ENCODE peak calls at places on chromosomes 13 and 19, in seven cellular contexts. K is NT2/D1, I is HCT116, M is lung, S is colonic mucosa, W is esophagus squamous epithelium, Z is stomach. A is an unnamed sample. For H3K27me3, H3K9me3 and H3K4me1, the result is how much of the 10 kb centered on the place peaks cover.

GRCh38 chr13:42039946-42040729 is 8.3 kb upstream of the DGKH start:
- DNase-seq in K (no peak), I (peak), M (peak), S (peak), W (peak), Z (peak), A (peak)

GRCh38 chr19:34428549-34429285 is 536 bp downstream of the UBA2 start:
- DNase-seq in K (no peak), I (no peak), M (no peak), S (no peak), W (no peak), Z (peak), A (no peak)

GRCh38 chr13:59445812-59446211 is 717.9 kb downstream of the DIAPH3 start:
- DNase-seq in K (no peak), I (no peak), M (no peak), S (no peak), W (no peak), Z (no peak), A (no peak)

GRCh38 chr13:40356011-40356410 is 310.4 kb downstream of the FOXO1 start:
- DNase-seq in K (no peak), I (no peak), M (no peak), S (no peak), W (no peak), Z (no peak), A (no peak)

GRCh38 chr13:97241761-97242160 is 19.6 kb downstream of the MBNL2 start:
- DNase-seq in K (no peak), I (no peak), M (no peak), S (no peak), W (no peak), Z (no peak), A (no peak)

GRCh38 chr19:29879655-29879974 is 62.4 kb upstream of the URI1 start:
- DNase-seq in K (no peak), I (no peak), M (no peak), S (no peak), W (no peak), Z (no peak), A (no peak)

GRCh38 chr13:98004107-98004506 is 50.6 kb downstream of the IPO5 start:
- DNase-seq in K (no peak), I (no peak), M (no peak), S (no peak), W (no peak), Z (no peak), A (no peak)

GRCh38 chr13:29081036-29081435 is 260.9 kb downstream of the MTUS2 start:
- DNase-seq in K (no peak), I (no peak), M (no peak), S (no peak), W (no peak), Z (no peak), A (no peak)

GRCh38 chr19:6710273-6711077 is 10.0 kb downstream of the C3 start:
- DNase-seq in K (no peak), I (no peak), M (no peak), S (no peak), W (no peak), Z (no peak), A (no peak)

GRCh38 chr19:19053508-19054314 is 10.1 kb upstream of the SLC25A42 start:
- DNase-seq in K (peak), I (peak), M (no peak), S (peak), W (no peak), Z (peak), A (peak)

GRCh38 chr13:44806841-44807240 is 182.4 kb downstream of the NUFIP1 start:
- DNase-seq in K (no peak), I (no peak), M (no peak), S (no peak), W (no peak), Z (no peak), A (no peak)

DNA sequence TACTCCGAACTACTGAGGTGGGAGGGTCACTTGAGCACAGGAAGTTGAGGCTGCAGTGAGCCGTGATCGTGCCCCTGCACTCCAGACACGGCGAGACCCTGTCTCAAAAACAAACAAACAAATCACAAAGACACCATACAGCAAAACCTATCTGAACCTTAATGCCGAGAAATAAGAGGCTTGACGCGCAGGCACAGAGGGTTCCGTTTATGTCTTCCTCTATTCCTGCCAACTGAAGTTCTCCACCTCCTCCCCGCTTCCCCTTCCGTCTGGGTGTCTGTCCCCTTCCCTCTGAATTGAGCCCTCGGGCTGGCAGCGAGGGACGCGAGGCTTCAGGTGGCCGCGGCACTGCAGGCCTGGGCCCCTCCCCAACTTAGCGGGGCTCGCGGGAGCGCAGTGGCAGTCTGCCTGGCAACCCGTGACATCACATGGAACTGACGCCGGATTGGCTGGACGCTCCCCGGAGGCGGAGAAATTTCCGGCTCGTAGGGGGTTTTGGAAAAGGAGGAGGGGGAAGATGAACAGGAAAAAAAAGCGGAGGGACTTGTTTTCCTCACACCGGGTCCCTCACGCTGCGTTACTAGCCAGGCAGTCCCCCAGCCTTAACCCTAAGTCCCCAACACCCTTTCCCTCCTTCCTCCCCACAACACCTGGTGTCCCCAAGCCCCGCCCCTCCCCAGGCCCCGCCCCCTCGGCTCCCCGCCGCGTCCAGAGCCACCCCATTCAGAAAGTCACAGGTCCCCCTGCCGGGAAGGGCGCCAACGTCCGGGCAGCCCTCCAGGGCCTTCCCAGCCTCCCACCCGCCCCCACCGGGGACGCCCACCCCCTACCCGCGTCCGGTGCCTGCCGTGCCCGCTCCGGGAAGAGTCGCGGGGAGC is 1.1 kb upstream of the MYBPC2 start:
- DNase-seq in K (peak), I (peak), M (peak), S (peak), W (no peak), Z (peak), A (peak)
- H3K27me3 ChIP-seq in K (under half), I (under half), M (under half), S (under half), W (half or more), Z (under half), A (under half)

DNA sequence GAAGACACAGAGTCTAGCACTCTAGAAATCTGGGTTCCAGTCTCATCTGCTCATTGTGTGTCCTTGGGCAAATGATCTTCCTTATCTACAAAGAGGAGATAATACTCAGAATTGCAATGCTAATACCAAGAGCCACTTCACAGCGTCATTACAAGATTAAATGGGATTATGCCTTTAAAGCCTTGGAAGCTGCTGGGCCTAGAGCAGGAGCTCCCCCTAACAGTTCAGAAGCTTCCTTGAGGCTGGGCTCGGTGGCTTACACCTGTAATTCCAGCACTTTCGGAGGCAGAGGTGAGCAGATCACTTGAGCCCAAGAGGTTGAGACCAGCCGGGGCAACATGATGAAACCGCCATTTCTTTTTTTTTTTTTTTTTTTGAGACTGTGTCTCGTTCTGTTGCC is 27.6 kb downstream of the AP2S1 start:
- DNase-seq in K (no peak), I (no peak), M (no peak), S (no peak), W (no peak), Z (no peak), A (no peak)
- H3K9me3 ChIP-seq in K (under half), I (under half), M (under half), S (under half), W (under half), Z (under half), A (under half)

GRCh38 chr13:73365240-73365639 is 306.4 kb downstream of the KLF5 start:
- DNase-seq in K (no peak), I (no peak), M (no peak), S (no peak), W (no peak), Z (no peak), A (no peak)
- H3K4me1 ChIP-seq in K (under half), I (under half), M (under half), S (under half), W (under half), Z (under half), A (under half)

DNA sequence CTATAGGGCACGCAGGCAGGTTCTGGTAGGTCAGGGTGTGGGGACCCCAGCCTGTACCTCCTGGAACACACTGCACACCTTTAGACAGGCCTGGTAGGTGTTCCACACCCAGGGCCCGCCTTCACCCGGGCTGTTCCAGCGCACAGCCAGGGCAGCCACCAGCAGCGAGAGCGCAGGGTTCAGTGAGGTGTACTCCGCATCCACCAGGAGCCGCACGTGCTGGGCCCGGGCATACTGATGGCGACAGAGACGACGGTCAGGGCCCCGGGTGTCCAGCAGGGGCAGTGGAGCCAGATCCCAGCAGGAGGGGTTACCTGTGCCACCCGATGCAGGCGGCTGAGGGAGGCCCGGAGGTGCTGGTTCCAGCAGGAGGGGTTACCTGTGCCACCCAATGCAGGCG is 6.0 kb downstream of the PRODH2 start:
- DNase-seq in K (no peak), I (no peak), M (no peak), S (no peak), W (no peak), Z (no peak), A (no peak)
- H3K27me3 ChIP-seq in K (under half), I (under half), M (under half), S (under half), W (under half), Z (under half), A (under half)

DNA sequence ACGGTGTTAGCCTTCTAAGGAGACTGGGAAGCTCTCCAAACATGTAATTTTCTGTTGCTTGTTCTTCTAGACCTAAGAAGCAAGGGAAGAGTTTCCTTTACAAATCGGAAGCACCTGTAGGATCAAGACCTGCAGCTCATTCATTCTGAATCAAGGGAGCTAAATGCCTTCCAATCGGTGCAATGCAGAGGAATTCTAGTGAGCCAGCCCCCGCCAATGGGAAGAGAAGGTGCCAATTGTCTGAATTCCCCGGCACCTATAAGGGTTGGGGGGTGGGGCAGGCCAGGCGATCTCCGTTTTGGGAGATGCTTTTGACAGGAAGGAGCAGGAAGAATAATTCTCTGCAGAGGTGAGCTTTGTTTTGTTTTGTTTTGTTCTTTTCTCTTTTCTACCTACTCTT is 7.1 kb upstream of the NLRP13 start:
- DNase-seq in K (no peak), I (no peak), M (no peak), S (no peak), W (no peak), Z (no peak), A (no peak)
- H3K9me3 ChIP-seq in K (under half), I (under half), M (under half), S (under half), W (under half), Z (under half), A (under half)

DNA sequence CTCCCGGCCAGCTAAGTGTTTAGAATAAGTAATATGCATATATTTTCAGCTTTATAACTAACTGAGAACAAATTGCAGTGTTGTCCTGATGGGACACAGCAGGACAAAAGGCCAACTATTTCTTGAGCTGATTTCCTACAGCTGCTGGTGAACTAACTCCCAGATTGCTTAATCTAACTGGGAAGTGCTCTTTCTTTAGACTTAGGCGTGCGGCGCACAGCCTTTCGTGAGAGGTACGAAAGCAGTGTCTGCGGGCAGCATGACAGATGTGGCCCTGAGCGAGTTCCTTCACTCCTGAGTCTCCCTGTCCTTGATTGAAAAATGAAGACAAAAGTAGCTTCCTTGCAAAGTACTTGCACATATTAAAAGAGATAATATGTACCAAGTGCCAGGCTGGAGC is 47.3 kb upstream of the NPAS1 start:
- DNase-seq in K (no peak), I (no peak), M (no peak), S (no peak), W (no peak), Z (no peak), A (no peak)
- H3K4me1 ChIP-seq in K (under half), I (half or more), M (under half), S (under half), W (under half), Z (half or more), A (under half)

GRCh38 chr13:27791146-27791900 is 960 bp upstream of the GSX1 start:
- DNase-seq in K (no peak), I (no peak), M (no peak), S (no peak), W (no peak), Z (no peak), A (no peak)
- H3K27me3 ChIP-seq in K (half or more), I (under half), M (under half), S (half or more), W (half or more), Z (under half), A (under half)

A was measured in pancreas.